ENCODE peak calls at places on chromosomes 1 and 21, in six cellular contexts. J is Peyer's patch, W is stomach, M is adrenal gland, P is endothelial cell of umbilical vein, Y is suprapubic skin. Q is an unnamed sample.

GRCh38 chr1:203424285-203424684 is 51.3 kb upstream of the PRELP start:
- DNase-seq in J (no peak), W (no peak), M (no peak), P (no peak), Y (no peak), Q (no peak)

GRCh38 chr1:32494196-32494595 is 29.3 kb downstream of the ZBTB8B start:
- DNase-seq in J (no peak), W (no peak), M (no peak), P (no peak), Y (no peak), Q (no peak)

GRCh38 chr1:72284398-72285073 is 2.2 kb upstream of the NEGR1 start:
- DNase-seq in J (peak), W (no peak), M (peak), P (peak), Y (no peak), Q (peak)

GRCh38 chr1:43622471-43622870 is 27.5 kb upstream of the KDM4A start:
- DNase-seq in J (no peak), W (no peak), M (no peak), P (no peak), Y (no peak), Q (no peak)

GRCh38 chr1:2106681-2107405 is 56.6 kb downstream of the PRKCZ start:
- DNase-seq in J (no peak), W (no peak), M (no peak), P (no peak), Y (no peak), Q (no peak)

GRCh38 chr1:216379441-216379840 is 43.8 kb downstream of the USH2A start:
- DNase-seq in J (no peak), W (no peak), M (no peak), P (no peak), Y (no peak), Q (no peak)

GRCh38 chr1:158998781-158999161 is 10.9 kb upstream of the IFI16 start:
- DNase-seq in J (peak), W (no peak), M (peak), P (peak), Y (no peak), Q (peak)

GRCh38 chr1:1250828-1251284 is 4.3 kb upstream of the C1QTNF12 start:
- DNase-seq in J (peak), W (no peak), M (no peak), P (no peak), Y (no peak), Q (no peak)

DNA sequence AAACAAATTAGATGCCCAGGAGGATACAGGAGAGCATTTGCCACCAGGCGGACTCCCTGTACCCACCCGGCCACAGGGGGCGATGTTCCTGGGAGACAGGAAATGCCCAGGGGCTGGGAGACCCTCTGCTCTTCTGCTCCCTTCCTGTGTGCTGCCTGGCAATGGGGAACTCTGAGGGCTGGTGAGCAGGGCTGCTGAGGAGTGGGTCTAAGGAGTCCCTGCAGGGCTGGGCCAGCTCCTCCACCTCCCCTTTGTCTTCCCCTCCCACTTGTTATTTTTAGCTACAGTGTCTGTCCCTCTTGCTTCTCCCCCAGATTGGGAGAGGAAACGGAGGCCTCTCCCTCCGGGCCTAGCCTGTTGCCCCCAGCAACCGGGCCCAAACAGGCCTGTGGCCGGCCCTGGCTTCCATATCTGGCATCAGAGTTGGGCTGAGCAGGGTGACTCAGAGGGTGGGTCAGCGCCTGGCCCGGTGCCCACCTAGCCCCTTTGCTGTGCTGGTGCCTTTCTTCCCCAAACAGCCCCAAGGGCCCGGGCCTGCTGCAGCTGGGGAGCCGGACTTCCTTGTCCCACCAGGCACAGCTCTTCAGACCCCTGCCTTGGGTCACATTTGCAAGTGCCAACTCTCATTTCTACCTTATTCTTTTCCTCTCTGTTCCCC is 11.7 kb downstream of the LMNA start:
- DNase-seq in J (peak), W (peak), M (peak), P (peak), Y (peak), Q (peak)
- TF ChIP-seq POLR2A in J (no peak), W (no peak), M (no peak), P (peak), Y (no peak), Q (no peak)

GRCh38 chr1:213051127-213051880 is at the start of gene RPS6KC1:
- DNase-seq in J (peak), W (peak), M (peak), P (peak), Y (peak), Q (peak)
- TF ChIP-seq POLR2A in J (peak), W (no peak), M (no peak), P (peak), Y (no peak), Q (peak)

GRCh38 chr1:201172336-201172735 is 18.1 kb upstream of the TMEM9 start:
- DNase-seq in J (no peak), W (no peak), M (no peak), P (no peak), Y (no peak), Q (peak)
- TF ChIP-seq POLR2A in J (no peak), W (no peak), M (no peak), P (no peak), Y (no peak), Q (no peak)

GRCh38 chr21:25573409-25574206 is 33.7 kb downstream of the MRPL39 start:
- DNase-seq in J (no peak), W (no peak), M (peak), P (peak), Y (no peak), Q (no peak)
- TF ChIP-seq POLR2A in J (no peak), W (no peak), M (no peak), P (no peak), Y (no peak), Q (no peak)

DNA sequence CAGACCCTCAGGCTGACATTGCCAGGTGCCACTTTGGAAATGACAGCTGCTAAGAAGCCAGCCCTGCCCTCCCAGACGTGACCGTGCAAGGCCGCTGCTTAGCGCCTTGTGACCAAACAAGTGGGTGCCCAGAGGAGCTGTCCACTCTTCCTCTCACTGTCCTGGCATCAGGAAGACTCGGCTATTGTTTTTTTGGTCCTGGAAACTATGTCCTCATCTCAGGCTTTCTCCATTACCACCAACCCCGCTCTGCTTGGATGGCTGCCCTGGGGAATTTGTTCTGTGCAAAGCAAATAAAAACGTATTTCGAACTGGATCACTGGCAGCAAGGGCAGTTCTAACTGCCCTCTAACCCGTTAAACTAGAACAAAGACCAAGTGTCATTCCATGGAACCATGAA is 13.7 kb upstream of the TENT5C start:
- DNase-seq in J (no peak), W (peak), M (no peak), P (no peak), Y (peak), Q (peak)
- TF ChIP-seq POLR2A in J (no peak), W (no peak), M (no peak), P (no peak), Y (no peak), Q (no peak)

GRCh38 chr1:30718636-30719405 is 4.6 kb downstream of the MATN1 start:
- DNase-seq in J (peak), W (peak), M (peak), P (peak), Y (peak), Q (peak)
- TF ChIP-seq POLR2A in J (peak), W (no peak), M (peak), P (peak), Y (peak), Q (peak)

DNA sequence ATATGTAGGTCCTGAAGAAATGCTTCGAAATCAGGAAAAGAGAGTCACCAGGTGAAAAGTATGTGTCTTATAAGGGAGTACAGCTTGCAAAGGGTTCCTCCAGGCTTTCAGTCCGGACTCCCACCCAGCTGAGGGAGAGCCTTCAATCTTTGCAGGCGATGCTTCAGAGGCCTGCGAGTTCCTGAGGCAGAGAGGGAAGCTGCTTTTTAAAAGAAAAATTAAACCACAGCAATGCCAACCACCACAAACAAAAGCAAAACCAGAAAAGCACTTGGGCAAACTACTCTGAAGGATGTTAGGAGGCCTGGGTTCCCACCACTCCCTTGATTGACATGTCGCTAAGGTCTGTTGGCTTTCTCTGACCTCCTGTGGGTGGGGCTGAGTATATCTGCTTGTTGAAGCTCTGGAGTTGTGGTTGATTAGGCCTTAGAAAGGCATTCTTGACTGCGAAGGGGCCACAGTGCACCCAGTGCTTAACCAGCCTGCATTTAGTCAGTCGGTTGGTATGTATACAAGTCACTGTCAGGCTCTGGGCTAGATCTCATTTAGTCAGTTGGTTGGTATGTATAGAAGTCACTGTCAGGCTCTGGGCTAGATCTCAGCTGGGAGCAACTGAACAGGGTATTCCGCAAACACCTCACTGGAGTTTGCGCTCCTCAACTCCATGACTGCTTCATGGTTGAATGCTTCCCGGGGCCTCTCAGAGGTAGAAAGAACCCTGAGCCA is 1.2 kb downstream of the NIPAL3 start:
- DNase-seq in J (peak), W (no peak), M (no peak), P (no peak), Y (no peak), Q (no peak)
- TF ChIP-seq POLR2A in J (no peak), W (no peak), M (no peak), P (no peak), Y (no peak), Q (no peak)

GRCh38 chr1:202165942-202166843 is 5.8 kb upstream of the PTPN7 start:
- DNase-seq in J (no peak), W (no peak), M (no peak), P (no peak), Y (no peak), Q (no peak)
- TF ChIP-seq POLR2A in J (no peak), W (no peak), M (no peak), P (no peak), Y (no peak), Q (no peak)

Q was measured in body of pancreas.